ENCODE peak calls at places on chromosome 3, in eight cellular contexts. A is psoas muscle, B is right lobe of liver, P is adrenal gland, N is breast epithelium, S is A549, O is uterus, M is GM23338. E is an unnamed sample.

GRCh38 chr3:171967932-171968678 is 71.3 kb upstream of the FNDC3B start:
- DNase-seq in O (no peak), A (no peak), P (no peak), B (no peak), S (no peak), M (no peak), N (no peak), E (no peak)

GRCh38 chr3:94004301-94004910 is 24.0 kb downstream of the STX19 start:
- DNase-seq in B (no peak), O (no peak), M (peak), N (no peak), P (no peak), S (peak), A (no peak), E (no peak)

GRCh38 chr3:60609446-60609845 is 641.8 kb downstream of the FHIT start:
- DNase-seq in S (no peak), P (no peak), A (no peak), B (no peak), M (peak), N (no peak), O (no peak), E (no peak)

GRCh38 chr3:98954806-98955205 is 53.3 kb upstream of the DCBLD2 start:
- DNase-seq in O (no peak), P (no peak), M (no peak), S (no peak), A (no peak), N (no peak), B (no peak), E (no peak)

GRCh38 chr3:135806342-135806741 is 159.2 kb upstream of the PPP2R3A start:
- DNase-seq in O (no peak), M (peak), B (no peak), S (no peak), P (no peak), A (no peak), N (no peak), E (no peak)

GRCh38 chr3:63450023-63450422 is 171.9 kb downstream of the SYNPR start:
- DNase-seq in P (no peak), M (no peak), O (no peak), N (no peak), S (no peak), A (no peak), B (no peak), E (no peak)

GRCh38 chr3:105730973-105731372 is 137.8 kb downstream of the CBLB start:
- DNase-seq in N (no peak), P (no peak), B (no peak), A (no peak), S (no peak), O (no peak), M (no peak), E (no peak)

GRCh38 chr3:58349792-58350626 is 17.3 kb downstream of the PXK start:
- DNase-seq in S (no peak), M (no peak), P (no peak), A (no peak), N (no peak), O (no peak), B (no peak), E (no peak)

GRCh38 chr3:54358327-54358726 is 236.0 kb downstream of the CACNA2D3 start:
- DNase-seq in M (no peak), O (peak), B (no peak), S (no peak), A (peak), N (no peak), P (no peak), E (no peak)

GRCh38 chr3:72630614-72631344 is 217.5 kb downstream of the SHQ1 start:
- DNase-seq in O (no peak), P (no peak), S (no peak), M (no peak), N (no peak), B (no peak), A (no peak), E (no peak)

GRCh38 chr3:64203216-64203615 is 22.1 kb downstream of the PRICKLE2 start:
- DNase-seq in O (no peak), B (no peak), A (no peak), M (no peak), P (no peak), N (no peak), S (no peak), E (no peak)

GRCh38 chr3:179558742-179559364 is 3.9 kb upstream of the ACTL6A start:
- DNase-seq in A (peak), S (peak), N (no peak), P (peak), M (peak), B (peak), O (peak), E (no peak)

GRCh38 chr3:30633718-30634117 is 27.3 kb downstream of the TGFBR2 start:
- DNase-seq in A (no peak), B (no peak), P (no peak), O (no peak), N (no peak), M (no peak), S (no peak), E (no peak)

GRCh38 chr3:136277115-136277514 is 27.0 kb downstream of the PCCB start:
- DNase-seq in N (no peak), O (no peak), B (no peak), S (no peak), M (no peak), A (no peak), P (no peak), E (no peak)

GRCh38 chr3:31187380-31187779 is 292.9 kb upstream of the GADL1 start:
- DNase-seq in M (no peak), N (no peak), P (no peak), A (no peak), O (no peak), B (no peak), S (no peak), E (no peak)

GRCh38 chr3:179829391-179829790 is 176.6 kb downstream of the USP13 start:
- DNase-seq in P (no peak), B (no peak), N (no peak), A (no peak), O (no peak), S (no peak), M (peak), E (no peak)

GRCh38 chr3:194985031-194985578 is 285.9 kb downstream of the XXYLT1 start:
- DNase-seq in S (no peak), N (peak), B (peak), M (peak), P (peak), O (peak), A (peak), E (no peak)

GRCh38 chr3:159637895-159638542 is 350.6 kb upstream of the IL12A start:
- DNase-seq in A (no peak), P (no peak), S (no peak), O (no peak), M (no peak), N (no peak), B (no peak), E (no peak)

GRCh38 chr3:61531528-61531927 is 29.8 kb upstream of the PTPRG start:
- DNase-seq in A (no peak), M (no peak), O (no peak), S (no peak), B (no peak), N (no peak), P (no peak), E (no peak)

DNA sequence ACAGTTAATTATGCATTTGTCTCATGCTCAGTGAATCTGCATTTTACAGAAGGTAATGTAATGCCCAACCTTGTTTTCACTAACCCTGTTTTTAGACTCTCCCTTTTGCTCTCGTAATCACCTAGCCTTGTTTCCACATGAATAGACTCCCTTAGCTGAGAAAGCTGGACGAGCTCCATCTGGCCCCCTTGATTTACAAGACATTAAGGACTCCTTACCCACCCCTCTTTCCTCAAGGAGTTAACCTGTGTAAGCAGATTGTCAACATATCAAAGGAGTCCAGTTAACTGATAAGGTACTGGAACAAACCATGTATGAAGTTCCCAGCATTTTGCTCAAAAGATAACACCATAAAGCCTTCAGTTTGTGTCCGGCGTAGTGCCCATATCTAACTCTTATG is 99.6 kb downstream of the VPS8 start:
- DNase-seq in O (no peak), S (no peak), P (no peak), B (no peak), M (peak), N (no peak), A (no peak), E (no peak)
- H3K27ac ChIP-seq in O (no peak), S (no peak), P (no peak), B (no peak), M (peak), N (no peak), A (no peak), E (no peak)

DNA sequence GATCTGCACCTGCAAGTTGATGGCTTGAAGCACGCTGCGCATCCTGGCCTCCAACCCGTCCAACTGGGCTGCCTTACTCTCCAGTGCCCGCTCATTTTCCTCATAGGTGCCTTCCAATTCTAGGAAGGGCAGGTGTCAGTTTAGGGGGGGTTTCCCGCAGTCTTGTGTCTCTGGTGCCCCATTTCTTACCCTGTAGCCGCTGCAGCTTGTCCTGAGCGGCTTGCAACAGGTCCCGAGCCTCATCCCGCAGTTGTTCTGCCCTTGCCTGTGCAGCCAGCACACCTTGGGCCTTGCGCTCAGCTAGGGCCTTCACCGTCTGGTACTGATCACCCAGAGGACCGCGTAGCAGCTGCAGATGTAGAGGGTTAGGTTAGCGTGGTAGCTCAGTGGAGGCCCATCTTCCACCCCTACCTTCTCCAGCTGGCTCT is 635 bp upstream of the USP19 start:
- DNase-seq in P (no peak), S (no peak), O (no peak), B (no peak), M (no peak), A (no peak), N (no peak), E (no peak)
- H3K27ac ChIP-seq in P (peak), S (peak), O (peak), B (peak), M (peak), A (peak), N (peak), E (peak)

GRCh38 chr3:139458348-139458747 is 18.0 kb downstream of the RBP2 start:
- DNase-seq in N (no peak), S (no peak), P (no peak), A (no peak), B (no peak), O (no peak), M (no peak), E (no peak)

GRCh38 chr3:139457066-139457465 is 19.2 kb downstream of the RBP2 start:
- DNase-seq in A (no peak), M (no peak), N (no peak), O (no peak), S (no peak), B (no peak), P (no peak), E (no peak)

GRCh38 chr3:139456391-139456790 is 19.9 kb downstream of the RBP2 start:
- DNase-seq in A (no peak), S (no peak), P (no peak), N (no peak), B (no peak), O (no peak), M (no peak), E (no peak)

GRCh38 chr3:139460096-139460495 is 16.2 kb downstream of the RBP2 start:
- DNase-seq in S (no peak), A (no peak), B (no peak), N (no peak), O (no peak), P (no peak), M (no peak), E (no peak)

GRCh38 chr3:139460529-139460928 is 15.8 kb downstream of the RBP2 start:
- DNase-seq in M (no peak), B (no peak), A (no peak), O (no peak), S (no peak), N (no peak), P (no peak), E (no peak)
- H3K27ac ChIP-seq in M (no peak), B (no peak), A (no peak), O (no peak), S (no peak), N (no peak), P (no peak), E (no peak)

DNA sequence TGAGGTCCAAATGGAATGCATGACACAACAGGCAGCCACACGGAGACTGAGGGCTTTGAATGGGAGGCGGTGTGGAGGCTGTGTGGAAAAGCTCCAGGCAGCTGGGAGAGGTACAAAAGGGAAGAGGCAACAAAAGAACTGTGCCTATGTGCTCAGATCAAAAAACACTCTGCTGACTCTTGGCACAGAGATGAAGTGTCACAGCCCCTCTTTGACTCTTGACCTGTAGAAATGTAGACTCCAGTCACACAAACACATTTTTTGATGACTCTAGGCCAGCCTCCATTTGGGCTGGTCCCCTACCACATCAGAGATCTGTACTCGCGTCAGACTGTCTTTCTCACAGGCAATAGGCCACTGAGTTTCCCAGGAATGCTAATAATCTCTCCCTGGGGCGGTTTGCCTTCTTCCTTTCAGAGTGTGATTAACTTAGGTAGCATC is 456.1 kb downstream of the TUSC7 start:
- DNase-seq in B (no peak), S (no peak), N (no peak), M (peak), O (no peak), P (no peak), A (no peak), E (no peak)
- H3K27ac ChIP-seq in B (no peak), S (no peak), N (no peak), M (no peak), O (no peak), P (no peak), A (no peak), E (no peak)

GRCh38 chr3:15319575-15319974 is 12.8 kb downstream of the SH3BP5 start:
- DNase-seq in B (no peak), N (no peak), M (no peak), P (peak), O (peak), A (peak), S (no peak), E (no peak)
- H3K27ac ChIP-seq in B (peak), N (peak), M (no peak), P (peak), O (peak), A (peak), S (peak), E (peak)

DNA sequence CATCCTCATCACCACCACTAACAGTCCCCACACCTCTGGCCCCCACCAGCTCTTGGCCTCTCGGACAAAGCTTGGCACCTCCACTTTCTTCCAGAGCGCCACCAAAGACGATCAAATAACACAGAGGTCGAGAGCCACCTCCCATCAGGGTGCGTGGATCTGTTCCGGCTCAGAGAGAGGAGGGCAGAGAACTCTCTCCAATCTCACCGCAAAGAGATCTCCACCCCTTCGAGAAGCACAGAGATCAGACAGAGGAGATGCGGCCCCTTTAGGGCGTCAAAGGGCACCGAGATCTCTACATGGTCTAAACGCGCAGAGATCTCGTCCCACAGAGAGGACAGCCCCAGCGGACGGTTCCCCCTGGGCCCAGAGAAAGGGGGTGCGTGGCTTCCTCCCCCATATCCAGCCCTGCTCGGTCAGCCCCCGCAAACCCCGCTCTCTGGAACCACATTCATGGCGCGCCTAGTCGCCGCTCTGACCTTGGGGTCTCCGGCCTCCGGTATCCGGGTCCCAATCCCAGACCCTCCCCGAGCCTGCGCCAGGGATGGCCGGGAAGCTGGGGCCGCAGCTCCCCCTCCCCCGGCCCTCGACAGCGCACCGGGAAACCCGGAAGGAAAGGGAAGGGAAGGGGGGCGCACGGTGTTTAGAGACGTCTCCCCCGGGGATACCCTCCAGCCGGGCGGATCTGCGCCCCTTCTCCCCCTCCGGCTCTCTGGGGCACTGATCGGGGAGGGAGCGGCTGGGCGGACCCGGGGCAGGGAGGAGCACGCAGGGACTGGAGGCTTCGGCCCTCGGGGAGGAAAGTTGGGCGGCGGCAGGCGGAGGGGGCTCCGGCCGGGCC is 608 bp downstream of the SCN5A start:
- DNase-seq in A (no peak), S (no peak), B (no peak), M (peak), N (no peak), P (no peak), O (no peak), E (no peak)
- H3K27ac ChIP-seq in A (no peak), S (peak), B (no peak), M (no peak), N (no peak), P (no peak), O (no peak), E (no peak)

GRCh38 chr3:146130881-146131371 is 30.1 kb downstream of the PLOD2 start:
- DNase-seq in B (no peak), P (no peak), O (no peak), N (no peak), M (no peak), S (no peak), A (no peak), E (no peak)
- H3K27ac ChIP-seq in B (no peak), P (no peak), O (peak), N (no peak), M (no peak), S (peak), A (no peak), E (peak)

GRCh38 chr3:188286087-188286513 is 132.1 kb downstream of the LPP start:
- DNase-seq in A (peak), M (no peak), B (no peak), N (no peak), P (peak), S (no peak), O (peak), E (no peak)
- H3K27ac ChIP-seq in A (peak), M (no peak), B (no peak), N (peak), P (peak), S (peak), O (peak), E (peak)

DNA sequence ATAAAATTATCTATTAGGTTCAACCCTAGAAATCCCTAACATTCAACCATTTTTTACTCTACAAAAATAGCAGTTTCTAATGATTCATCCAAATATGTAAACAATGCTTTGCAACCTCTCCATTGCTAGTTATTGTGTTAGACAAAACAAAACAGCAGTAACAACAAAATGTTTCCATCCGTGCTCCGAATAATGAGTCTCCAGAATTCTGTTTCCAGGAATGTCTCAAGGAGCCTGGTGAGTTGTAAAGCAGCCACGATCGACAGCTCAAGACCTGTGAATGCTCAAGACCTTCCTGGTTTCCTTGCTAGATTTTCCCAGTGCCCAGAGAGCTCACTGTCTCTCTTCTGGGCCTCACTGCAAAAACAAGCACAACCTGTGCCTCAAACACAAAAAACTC is 49.9 kb downstream of the CHRD start:
- DNase-seq in S (no peak), B (no peak), N (no peak), O (no peak), A (no peak), M (no peak), P (no peak), E (no peak)
- H3K27ac ChIP-seq in S (no peak), B (no peak), N (no peak), O (no peak), A (no peak), M (no peak), P (no peak), E (no peak)